ENCODE peak calls at places on chromosome 7, in nine cellular contexts. M is hepatocyte, Q is endodermal cell, T is AG04450, F is upper lobe of right lung, L is HCT116, B is right cardiac atrium, O is mesendoderm, V is spleen. J is an unnamed sample. For H3K27me3, the result is how much of the 10 kb centered on the place peaks cover.

GRCh38 chr7:26657139-26657753 is 207.1 kb downstream of the SKAP2 start:
- DNase-seq in M (no peak), Q (no peak), T (no peak), F (no peak), L (no peak), B (no peak), O (no peak), V (no peak), J (no peak)

GRCh38 chr7:25995893-25996529 is 156.0 kb upstream of the NFE2L3 start:
- DNase-seq in M (peak), Q (no peak), T (no peak), F (no peak), L (peak), B (no peak), O (peak), V (no peak), J (no peak)

GRCh38 chr7:150568714-150569113 is 1.5 kb downstream of the GIMAP4 start:
- DNase-seq in M (no peak), Q (no peak), T (no peak), F (no peak), L (no peak), B (no peak), O (no peak), V (no peak), J (no peak)

GRCh38 chr7:1811850-1812692 is 142.0 kb downstream of the ELFN1 start:
- DNase-seq in M (peak), Q (peak), T (no peak), F (peak), L (no peak), B (no peak), O (peak), V (peak), J (peak)

GRCh38 chr7:126040114-126041045 is 1110.8 kb upstream of the POT1 start:
- DNase-seq in M (no peak), Q (peak), T (no peak), F (no peak), L (no peak), B (no peak), O (no peak), V (no peak), J (no peak)

GRCh38 chr7:130961128-130961601 is 227.2 kb upstream of the KLF14 start:
- DNase-seq in M (no peak), Q (no peak), T (no peak), F (no peak), L (peak), B (no peak), O (no peak), V (peak), J (no peak)

GRCh38 chr7:149016876-149017275 is 11.4 kb downstream of the PDIA4 start:
- DNase-seq in M (no peak), Q (no peak), T (no peak), F (no peak), L (no peak), B (no peak), O (no peak), V (no peak), J (no peak)

GRCh38 chr7:56009695-56010094 is 41.5 kb downstream of the PSPH start:
- DNase-seq in M (no peak), Q (no peak), T (no peak), F (no peak), L (no peak), B (no peak), O (no peak), V (no peak), J (peak)

GRCh38 chr7:34143397-34143796 is 238.1 kb downstream of the BMPER start:
- DNase-seq in M (no peak), Q (no peak), T (no peak), F (no peak), L (no peak), B (no peak), O (no peak), V (no peak), J (no peak)

GRCh38 chr7:115363916-115364315 is 442.0 kb downstream of the MDFIC start:
- DNase-seq in M (no peak), Q (no peak), T (no peak), F (no peak), L (no peak), B (no peak), O (no peak), V (no peak), J (no peak)

GRCh38 chr7:47142867-47143175 is 439.1 kb downstream of the TNS3 start:
- DNase-seq in M (no peak), Q (no peak), T (no peak), F (no peak), L (no peak), B (no peak), O (no peak), V (no peak), J (no peak)

GRCh38 chr7:135976312-135977019 is 693 bp downstream of the MTPN start:
- DNase-seq in M (peak), Q (no peak), T (no peak), F (no peak), L (peak), B (peak), O (no peak), V (peak), J (no peak)

GRCh38 chr7:55342216-55342871 is 22.8 kb upstream of the LANCL2 start:
- DNase-seq in M (no peak), Q (no peak), T (no peak), F (no peak), L (no peak), B (no peak), O (no peak), V (no peak), J (no peak)

GRCh38 chr7:123120286-123120685 is 79.5 kb downstream of the SLC13A1 start:
- DNase-seq in M (no peak), Q (no peak), T (no peak), F (no peak), L (no peak), B (no peak), O (no peak), V (no peak), J (no peak)

GRCh38 chr7:148883233-148884048 is 650 bp downstream of the EZH2 start:
- DNase-seq in M (peak), Q (peak), T (no peak), F (peak), L (no peak), B (peak), O (peak), V (peak), J (no peak)

GRCh38 chr7:150931199-150931869 is 46.8 kb downstream of the KCNH2 start:
- DNase-seq in M (no peak), Q (no peak), T (no peak), F (no peak), L (no peak), B (no peak), O (no peak), V (no peak), J (no peak)

GRCh38 chr7:6248581-6248980 is 23.8 kb downstream of the CYTH3 start:
- DNase-seq in M (no peak), Q (no peak), T (peak), F (no peak), L (no peak), B (no peak), O (peak), V (no peak), J (no peak)

GRCh38 chr7:106183952-106184351 is 71.8 kb upstream of the SYPL1 start:
- DNase-seq in M (no peak), Q (no peak), T (no peak), F (no peak), L (no peak), B (no peak), O (no peak), V (no peak), J (no peak)

DNA sequence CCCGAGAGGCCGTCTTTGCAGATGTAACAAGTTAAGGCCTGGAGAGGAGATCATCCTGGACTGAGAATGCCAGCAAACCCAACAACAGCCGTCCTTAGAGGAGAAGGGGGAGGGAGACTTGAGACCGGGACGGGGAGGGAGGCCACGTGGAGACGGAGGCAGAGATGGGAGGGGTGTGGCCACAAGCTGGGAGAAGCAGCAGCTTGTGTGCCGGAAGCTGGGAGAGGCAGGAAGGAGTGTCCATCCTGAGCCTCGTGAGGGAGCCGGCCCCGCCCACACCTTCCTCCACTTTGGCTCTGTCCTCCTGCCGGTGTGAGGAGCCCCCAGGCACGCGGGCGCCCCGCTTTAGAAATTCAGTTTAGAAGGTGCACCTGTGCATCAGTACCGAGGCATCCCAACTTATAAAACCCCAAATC is 95.7 kb downstream of the DNAJB6 start:
- DNase-seq in M (peak), Q (peak), T (peak), F (peak), L (peak), B (peak), O (peak), V (peak), J (peak)
- H3K4me3 ChIP-seq in M (peak), Q (no peak), T (peak), F (peak), L (peak), B (no peak), O (no peak), V (peak), J (no peak)

GRCh38 chr7:143393267-143394041 is 12.3 kb downstream of the ZYX start:
- DNase-seq in M (peak), Q (peak), T (no peak), F (no peak), L (no peak), B (no peak), O (no peak), V (no peak), J (no peak)

GRCh38 chr7:143390773-143391114 is 9.6 kb downstream of the ZYX start:
- DNase-seq in M (no peak), Q (peak), T (no peak), F (no peak), L (no peak), B (no peak), O (no peak), V (no peak), J (no peak)

GRCh38 chr7:143392875-143393266 is 11.7 kb downstream of the ZYX start:
- DNase-seq in M (no peak), Q (peak), T (no peak), F (no peak), L (no peak), B (no peak), O (no peak), V (no peak), J (no peak)

GRCh38 chr7:143390098-143390772 is 9.1 kb downstream of the ZYX start:
- DNase-seq in M (no peak), Q (peak), T (no peak), F (no peak), L (no peak), B (no peak), O (no peak), V (no peak), J (no peak)

GRCh38 chr7:143391462-143392404 is 10.6 kb downstream of the ZYX start:
- DNase-seq in M (no peak), Q (peak), T (peak), F (no peak), L (no peak), B (peak), O (no peak), V (no peak), J (peak)
- H3K27ac ChIP-seq in M (peak), Q (no peak), T (peak), F (peak), L (no peak), B (peak), O (no peak), V (peak), J (peak)

GRCh38 chr7:155387066-155387620 is 70.8 kb upstream of the EN2 start:
- DNase-seq in M (no peak), Q (no peak), T (no peak), F (no peak), L (no peak), B (no peak), O (no peak), V (peak), J (no peak)

GRCh38 chr7:155384751-155385150 is 73.2 kb upstream of the EN2 start:
- DNase-seq in M (no peak), Q (no peak), T (no peak), F (no peak), L (no peak), B (no peak), O (no peak), V (no peak), J (no peak)

GRCh38 chr7:155388561-155388960 is 69.4 kb upstream of the EN2 start:
- DNase-seq in M (no peak), Q (no peak), T (no peak), F (no peak), L (no peak), B (no peak), O (no peak), V (peak), J (no peak)

GRCh38 chr7:155383756-155384491 is 74.0 kb upstream of the EN2 start:
- DNase-seq in M (no peak), Q (no peak), T (no peak), F (no peak), L (no peak), B (no peak), O (no peak), V (peak), J (no peak)

GRCh38 chr7:155386608-155387007 is 71.3 kb upstream of the EN2 start:
- DNase-seq in M (no peak), Q (no peak), T (no peak), F (no peak), L (no peak), B (no peak), O (no peak), V (peak), J (no peak)
- H3K27me3 ChIP-seq in M (half or more), Q (half or more), T (under half), F (half or more), L (under half), B (under half), O (under half), V (half or more), J (under half)

DNA sequence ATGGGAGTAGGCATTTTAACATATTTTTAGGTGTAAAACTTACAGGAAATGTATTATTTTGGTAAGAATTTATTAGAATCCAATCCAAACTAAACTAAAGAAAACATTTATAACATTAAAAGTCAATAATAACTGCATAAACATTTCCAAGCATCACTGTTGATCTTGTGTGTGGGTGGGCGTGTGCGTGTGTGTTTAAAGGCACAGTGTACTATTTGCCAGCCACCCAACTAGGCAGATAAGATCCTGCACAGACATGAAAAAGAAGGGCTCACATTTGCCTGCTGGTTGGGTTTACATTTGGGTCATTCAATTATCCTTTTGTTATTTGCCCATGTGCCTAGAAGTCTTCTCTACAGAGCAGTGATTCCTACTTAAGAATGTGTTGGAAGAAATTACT is 31.0 kb upstream of the WNT16 start:
- DNase-seq in M (no peak), Q (no peak), T (no peak), F (no peak), L (no peak), B (no peak), O (no peak), V (no peak), J (no peak)
- H3K4me3 ChIP-seq in M (no peak), Q (no peak), T (no peak), F (no peak), L (peak), B (no peak), O (no peak), V (no peak), J (no peak)

DNA sequence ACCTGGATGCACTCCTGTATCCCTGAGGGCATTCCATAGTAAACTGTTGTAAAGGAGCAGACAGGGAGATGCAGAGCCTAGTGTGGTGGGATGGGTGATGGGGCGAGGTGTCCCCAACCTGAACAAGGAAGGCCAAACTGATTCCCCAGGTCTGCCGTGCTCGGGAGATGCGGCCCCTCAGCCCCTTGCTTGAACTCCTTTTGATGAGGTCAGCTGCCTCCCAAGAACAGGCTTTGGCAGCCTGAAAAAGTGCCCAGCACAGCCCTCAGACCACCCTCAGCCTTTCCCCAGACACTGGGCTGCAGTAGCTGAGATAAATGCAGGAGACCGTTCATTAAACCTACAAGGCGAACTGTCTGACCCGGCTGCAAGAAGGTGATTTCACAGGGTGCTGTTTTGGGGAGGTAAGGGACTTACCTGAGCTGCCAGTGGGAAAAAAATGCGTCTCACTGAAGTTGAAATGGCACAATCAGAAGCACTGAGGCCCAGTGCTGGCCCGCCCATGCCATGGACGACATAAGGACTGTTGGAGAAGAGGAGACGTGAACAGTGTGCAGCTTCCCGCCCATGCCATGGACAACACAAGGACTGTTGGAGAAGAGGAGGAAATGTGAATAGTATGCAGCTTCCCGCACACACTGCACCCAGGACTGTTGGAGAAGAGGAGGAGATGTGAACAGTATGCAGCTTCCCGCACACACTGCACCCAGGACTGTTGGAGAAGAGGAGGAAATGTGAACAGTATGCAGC is 148.4 kb upstream of the FAM20C start:
- DNase-seq in M (no peak), Q (peak), T (no peak), F (peak), L (no peak), B (peak), O (no peak), V (peak), J (peak)
- H3K27ac ChIP-seq in M (no peak), Q (no peak), T (no peak), F (no peak), L (no peak), B (no peak), O (no peak), V (no peak), J (no peak)

DNA sequence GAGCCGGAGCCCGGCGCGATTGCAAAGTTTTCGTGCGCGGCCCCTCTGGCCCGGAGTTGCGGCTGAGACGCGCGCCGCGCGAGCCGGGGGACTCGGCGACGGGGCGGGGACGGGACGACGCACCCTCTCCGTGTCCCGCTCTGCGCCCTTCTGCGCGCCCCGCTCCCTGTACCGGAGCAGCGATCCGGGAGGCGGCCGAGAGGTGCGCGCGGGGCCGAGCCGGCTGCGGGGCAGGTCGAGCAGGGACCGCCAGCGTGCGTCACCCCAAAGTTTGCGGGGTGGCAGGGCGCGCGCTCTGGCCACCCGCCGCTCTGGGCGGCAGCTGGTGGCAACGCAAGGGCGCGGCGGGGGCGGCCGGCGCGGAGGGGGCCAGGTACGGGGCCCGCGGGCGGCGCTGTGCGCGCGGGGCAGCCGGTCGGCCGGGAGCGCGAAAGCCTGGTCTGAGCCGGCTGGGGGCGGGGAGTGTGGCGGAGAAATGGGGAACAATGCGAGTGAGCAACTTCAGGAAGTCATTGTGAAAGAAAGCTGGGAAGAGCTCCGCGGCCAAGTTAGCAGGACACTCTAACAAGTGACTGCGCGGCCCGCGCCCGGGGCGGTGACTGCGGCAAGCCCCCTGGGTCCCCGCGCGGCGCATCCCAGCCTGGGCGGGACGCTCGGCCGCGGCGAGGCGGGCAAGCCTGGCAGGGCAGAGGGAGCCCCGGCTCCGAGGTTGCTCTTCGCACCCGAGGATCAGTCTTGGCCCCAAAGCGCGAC is at the start of gene IKZF1:
- DNase-seq in M (peak), Q (peak), T (no peak), F (peak), L (no peak), B (peak), O (peak), V (peak), J (no peak)
- H3K27me3 ChIP-seq in M (half or more), Q (half or more), T (under half), F (under half), L (under half), B (under half), O (under half), V (under half), J (under half)